ENCODE peak calls at places on chromosomes 16 and 17, in eight cellular contexts. B, T, C, V, A, G, D and P are unnamed samples.

GRCh38 chr17:10614536-10615155 is 42.5 kb downstream of the MYH3 start:
- DNase-seq in B (peak), T (no peak), C (no peak), V (no peak), A (peak), G (peak), D (no peak), P (no peak)

GRCh38 chr17:7241783-7242716 is at the start of gene GABARAP:
- DNase-seq in B (peak), T (peak), C (peak), V (peak), A (peak), G (peak), D (peak), P (no peak)

GRCh38 chr16:76797457-76797856 is 393.5 kb upstream of the MON1B start:
- DNase-seq in B (no peak), T (no peak), C (no peak), V (no peak), A (no peak), G (no peak), D (no peak), P (no peak)

GRCh38 chr17:73973881-73974409 is 229.5 kb upstream of the RPL38 start:
- DNase-seq in B (no peak), T (peak), C (no peak), V (no peak), A (no peak), G (peak), D (no peak), P (no peak)

GRCh38 chr17:7687072-7687907 is at the start of gene TP53:
- DNase-seq in B (peak), T (peak), C (peak), V (peak), A (peak), G (peak), D (peak), P (peak)

GRCh38 chr17:21318439-21318838 is 33.9 kb downstream of the MAP2K3 start:
- DNase-seq in B (no peak), T (peak), C (no peak), V (no peak), A (no peak), G (no peak), D (no peak), P (no peak)

GRCh38 chr16:58022601-58023371 is 2.8 kb upstream of the MMP15 start:
- DNase-seq in B (peak), T (peak), C (no peak), V (no peak), A (peak), G (peak), D (no peak), P (no peak)

GRCh38 chr17:21419299-21420239 is 43.4 kb downstream of the KCNJ12 start:
- DNase-seq in B (peak), T (peak), C (no peak), V (no peak), A (no peak), G (peak), D (no peak), P (no peak)

GRCh38 chr16:89471225-89471624 is 19.1 kb downstream of the ANKRD11 start:
- DNase-seq in B (no peak), T (no peak), C (no peak), V (no peak), A (peak), G (peak), D (no peak), P (no peak)

GRCh38 chr17:51056813-51057510 is 63.7 kb downstream of the SPAG9 start:
- DNase-seq in B (peak), T (no peak), C (no peak), V (no peak), A (peak), G (peak), D (no peak), P (no peak)

GRCh38 chr16:73113326-73113720 is 65.4 kb upstream of the ZFHX3 start:
- DNase-seq in B (no peak), T (no peak), C (no peak), V (no peak), A (peak), G (no peak), D (no peak), P (no peak)

GRCh38 chr17:44314869-44315661 is 6.7 kb downstream of the RUNDC3A start:
- DNase-seq in B (no peak), T (peak), C (no peak), V (peak), A (no peak), G (peak), D (no peak), P (no peak)

GRCh38 chr17:66715745-66716156 is 119.2 kb upstream of the CACNG5 start:
- DNase-seq in B (peak), T (no peak), C (no peak), V (peak), A (peak), G (peak), D (no peak), P (peak)

GRCh38 chr17:49646391-49647255 is 31.3 kb downstream of the SPOP start:
- DNase-seq in B (no peak), T (no peak), C (no peak), V (no peak), A (peak), G (peak), D (no peak), P (no peak)